ENCODE peak calls at places on chromosomes 7 and 10, in six cellular contexts. One of them, this sample, is unnamed.

GRCh38 chr10:68594405-68594804 is 34.3 kb downstream of the TET1 start:
- DNase-seq in adrenal gland: no peak
- DNase-seq in mesendoderm: no peak
- DNase-seq in GM23248: peak; percentile 26
- DNase-seq in hepatocyte: peak; percentile 23
- DNase-seq in MM.1S: no peak
- DNase-seq in this sample: peak; percentile 25

GRCh38 chr7:68722044-68722443 is 876.2 kb upstream of the AUTS2 start:
- DNase-seq in adrenal gland: no peak
- DNase-seq in MM.1S: peak; percentile 55
- DNase-seq in hepatocyte: no peak
- DNase-seq in mesendoderm: no peak
- DNase-seq in GM23248: no peak
- DNase-seq in this sample: no peak

GRCh38 chr7:145884716-145885514 is 231.7 kb upstream of the CNTNAP2 start:
- DNase-seq in MM.1S: no peak
- DNase-seq in GM23248: no peak
- DNase-seq in hepatocyte: no peak
- DNase-seq in mesendoderm: no peak
- DNase-seq in adrenal gland: no peak
- DNase-seq in this sample: no peak

GRCh38 chr10:119550802-119551201 is 8.3 kb upstream of the RGS10 start:
- DNase-seq in hepatocyte: no peak
- DNase-seq in mesendoderm: no peak
- DNase-seq in adrenal gland: no peak
- DNase-seq in GM23248: no peak
- DNase-seq in MM.1S: no peak
- DNase-seq in this sample: no peak

GRCh38 chr7:136123352-136123751 is 146.2 kb upstream of the MTPN start:
- DNase-seq in mesendoderm: no peak
- DNase-seq in adrenal gland: no peak
- DNase-seq in hepatocyte: no peak
- DNase-seq in MM.1S: no peak
- DNase-seq in GM23248: no peak
- DNase-seq in this sample: no peak

GRCh38 chr7:28239823-28240204 is 59.2 kb upstream of the JAZF1 start:
- DNase-seq in mesendoderm: no peak
- DNase-seq in adrenal gland: no peak
- DNase-seq in GM23248: no peak
- DNase-seq in MM.1S: no peak
- DNase-seq in hepatocyte: no peak
- DNase-seq in this sample: no peak

GRCh38 chr7:1065263-1066260 is 21.2 kb downstream of the GPR146 start:
- DNase-seq in MM.1S: peak; percentile 52
- DNase-seq in mesendoderm: peak; percentile 82
- DNase-seq in hepatocyte: peak; percentile 89
- DNase-seq in GM23248: peak; percentile 88
- DNase-seq in adrenal gland: peak; percentile 80
- DNase-seq in this sample: peak; percentile 92

GRCh38 chr7:148037049-148037448 is 553.5 kb upstream of the C7orf33 start:
- DNase-seq in MM.1S: no peak
- DNase-seq in GM23248: no peak
- DNase-seq in mesendoderm: no peak
- DNase-seq in adrenal gland: no peak
- DNase-seq in hepatocyte: no peak
- DNase-seq in this sample: no peak

GRCh38 chr7:117084286-117084685 is 131.0 kb downstream of the ST7 start:
- DNase-seq in mesendoderm: no peak
- DNase-seq in hepatocyte: no peak
- DNase-seq in GM23248: no peak
- DNase-seq in adrenal gland: no peak
- DNase-seq in MM.1S: no peak
- DNase-seq in this sample: no peak

GRCh38 chr10:99234067-99234738 is 1.4 kb downstream of the HPSE2 start:
- DNase-seq in hepatocyte: peak; percentile 71
- DNase-seq in GM23248: peak; percentile 77
- DNase-seq in MM.1S: peak; percentile 94
- DNase-seq in mesendoderm: peak; percentile 79
- DNase-seq in adrenal gland: peak; percentile 25
- DNase-seq in this sample: no peak

GRCh38 chr7:134832367-134832766 is 52.9 kb downstream of the CALD1 start:
- DNase-seq in MM.1S: no peak
- DNase-seq in GM23248: no peak
- DNase-seq in adrenal gland: no peak
- DNase-seq in hepatocyte: no peak
- DNase-seq in mesendoderm: no peak
- DNase-seq in this sample: no peak

GRCh38 chr7:106205621-106206222 is 79.1 kb downstream of the NAMPT start:
- DNase-seq in hepatocyte: no peak
- DNase-seq in mesendoderm: no peak
- DNase-seq in GM23248: peak; percentile 27
- DNase-seq in adrenal gland: no peak
- DNase-seq in MM.1S: no peak
- DNase-seq in this sample: no peak

GRCh38 chr10:21519981-21520436 is 5.5 kb downstream of the SKIDA1 start:
- DNase-seq in MM.1S: peak; percentile 80
- DNase-seq in GM23248: peak; percentile 91
- DNase-seq in hepatocyte: peak; percentile 44
- DNase-seq in mesendoderm: peak; percentile 58
- DNase-seq in adrenal gland: no peak
- DNase-seq in this sample: no peak

GRCh38 chr7:81990395-81990794 is 220.5 kb upstream of the HGF start:
- DNase-seq in mesendoderm: no peak
- DNase-seq in MM.1S: no peak
- DNase-seq in GM23248: peak; percentile 71
- DNase-seq in hepatocyte: no peak
- DNase-seq in adrenal gland: no peak
- DNase-seq in this sample: no peak

GRCh38 chr10:94292448-94293118 is 70.2 kb downstream of the NOC3L start:
- DNase-seq in GM23248: peak; percentile 80
- DNase-seq in hepatocyte: no peak
- DNase-seq in mesendoderm: no peak
- DNase-seq in MM.1S: no peak
- DNase-seq in adrenal gland: peak; percentile 33
- DNase-seq in this sample: no peak

GRCh38 chr10:119496282-119496681 is 46.2 kb downstream of the RGS10 start:
- DNase-seq in MM.1S: no peak
- DNase-seq in GM23248: no peak
- DNase-seq in mesendoderm: peak; percentile 28
- DNase-seq in adrenal gland: no peak
- DNase-seq in hepatocyte: no peak
- DNase-seq in this sample: no peak

GRCh38 chr10:121702351-121703320 is 104.4 kb upstream of the FGFR2 start:
- DNase-seq in hepatocyte: no peak
- DNase-seq in GM23248: peak; percentile 72
- DNase-seq in adrenal gland: no peak
- DNase-seq in mesendoderm: no peak
- DNase-seq in MM.1S: no peak
- DNase-seq in this sample: no peak

GRCh38 chr10:42988069-42988468 is 88.8 kb upstream of the RET start:
- DNase-seq in mesendoderm: no peak
- DNase-seq in MM.1S: no peak
- DNase-seq in GM23248: no peak
- DNase-seq in adrenal gland: no peak
- DNase-seq in hepatocyte: peak; percentile 2
- DNase-seq in this sample: peak; percentile 3

GRCh38 chr7:76280408-76280807 is 22.1 kb upstream of the HSPB1 start:
- DNase-seq in GM23248: peak; percentile 33
- DNase-seq in mesendoderm: peak; percentile 44
- DNase-seq in hepatocyte: no peak
- DNase-seq in MM.1S: no peak
- DNase-seq in adrenal gland: no peak
- DNase-seq in this sample: no peak

GRCh38 chr7:141649865-141650499 is 52.0 kb downstream of the DENND11 start:
- DNase-seq in MM.1S: peak; percentile 30
- DNase-seq in GM23248: peak; percentile 93
- DNase-seq in hepatocyte: peak; percentile 91
- DNase-seq in mesendoderm: peak; percentile 92
- DNase-seq in adrenal gland: peak; percentile 82
- DNase-seq in this sample: peak; percentile 75

GRCh38 chr7:91082038-91082437 is 182.2 kb upstream of the FZD1 start:
- DNase-seq in adrenal gland: no peak
- DNase-seq in MM.1S: no peak
- DNase-seq in GM23248: peak; percentile 75
- DNase-seq in hepatocyte: no peak
- DNase-seq in mesendoderm: no peak
- DNase-seq in this sample: no peak

GRCh38 chr10:85861513-85862197 is 504.9 kb downstream of the GRID1 start:
- DNase-seq in adrenal gland: no peak
- DNase-seq in GM23248: no peak
- DNase-seq in mesendoderm: no peak
- DNase-seq in MM.1S: no peak
- DNase-seq in hepatocyte: no peak
- DNase-seq in this sample: no peak

GRCh38 chr7:158821173-158822021 is 7.9 kb downstream of the ESYT2 start:
- DNase-seq in GM23248: peak; percentile 94
- DNase-seq in MM.1S: no peak
- DNase-seq in mesendoderm: peak; percentile 23
- DNase-seq in hepatocyte: peak; percentile 44
- DNase-seq in adrenal gland: no peak
- DNase-seq in this sample: no peak

GRCh38 chr7:94655562-94655883 is 410 bp downstream of the SGCE start:
- DNase-seq in adrenal gland: peak; percentile 33
- DNase-seq in MM.1S: no peak
- DNase-seq in mesendoderm: peak; percentile 45
- DNase-seq in hepatocyte: peak; percentile 16
- DNase-seq in GM23248: no peak
- DNase-seq in this sample: peak; percentile 36

GRCh38 chr7:122038904-122039303 is 105.1 kb downstream of the AASS start:
- DNase-seq in GM23248: peak; percentile 1
- DNase-seq in hepatocyte: no peak
- DNase-seq in MM.1S: no peak
- DNase-seq in adrenal gland: no peak
- DNase-seq in mesendoderm: no peak
- DNase-seq in this sample: no peak

GRCh38 chr7:43112941-43113621 is 634 bp downstream of the HECW1 start:
- DNase-seq in hepatocyte: peak; percentile 73
- DNase-seq in GM23248: peak; percentile 86
- DNase-seq in MM.1S: no peak
- DNase-seq in mesendoderm: peak; percentile 90
- DNase-seq in adrenal gland: no peak
- DNase-seq in this sample: no peak

GRCh38 chr7:130758429-130759056 is 24.5 kb upstream of the KLF14 start:
- DNase-seq in hepatocyte: peak; percentile 68
- DNase-seq in MM.1S: peak; percentile 65
- DNase-seq in adrenal gland: no peak
- DNase-seq in GM23248: peak; percentile 71
- DNase-seq in mesendoderm: peak; percentile 43
- DNase-seq in this sample: no peak

GRCh38 chr7:127885843-127886242 is 145.4 kb downstream of the LRRC4 start:
- DNase-seq in hepatocyte: peak; percentile 35
- DNase-seq in MM.1S: no peak
- DNase-seq in adrenal gland: peak; percentile 67
- DNase-seq in mesendoderm: peak; percentile 90
- DNase-seq in GM23248: peak; percentile 93
- DNase-seq in this sample: peak; percentile 21

GRCh38 chr7:20152511-20152910 is 64.7 kb downstream of the MACC1 start:
- DNase-seq in MM.1S: no peak
- DNase-seq in adrenal gland: no peak
- DNase-seq in GM23248: peak; percentile 32
- DNase-seq in mesendoderm: no peak
- DNase-seq in hepatocyte: no peak
- DNase-seq in this sample: no peak

GRCh38 chr10:69338133-69338456 is 59.8 kb downstream of the HK1 start:
- DNase-seq in adrenal gland: no peak
- DNase-seq in hepatocyte: no peak
- DNase-seq in mesendoderm: no peak
- DNase-seq in GM23248: peak; percentile 25
- DNase-seq in MM.1S: no peak
- DNase-seq in this sample: no peak

GRCh38 chr7:29853775-29854174 is 47.5 kb downstream of the WIPF3 start:
- DNase-seq in MM.1S: no peak
- DNase-seq in adrenal gland: no peak
- DNase-seq in GM23248: no peak
- DNase-seq in hepatocyte: no peak
- DNase-seq in mesendoderm: no peak
- DNase-seq in this sample: no peak

GRCh38 chr10:49324711-49325110 is 25.7 kb downstream of the C10orf71 start:
- DNase-seq in MM.1S: no peak
- DNase-seq in adrenal gland: no peak
- DNase-seq in hepatocyte: no peak
- DNase-seq in mesendoderm: peak; percentile 62
- DNase-seq in GM23248: peak; percentile 6
- DNase-seq in this sample: peak; percentile 39

GRCh38 chr7:96670338-96671289 is 39.0 kb downstream of the SEM1 start:
- DNase-seq in hepatocyte: no peak
- DNase-seq in mesendoderm: no peak
- DNase-seq in GM23248: no peak
- DNase-seq in adrenal gland: no peak
- DNase-seq in MM.1S: no peak
- DNase-seq in this sample: peak; percentile 31

GRCh38 chr7:45017253-45017652 is 17.3 kb downstream of the CCM2 start:
- DNase-seq in GM23248: no peak
- DNase-seq in hepatocyte: no peak
- DNase-seq in MM.1S: no peak
- DNase-seq in adrenal gland: no peak
- DNase-seq in mesendoderm: no peak
- DNase-seq in this sample: no peak
- H3K4me1 ChIP-seq in GM23248: no peaks in the 10 kb centered on the region
- H3K4me1 ChIP-seq in hepatocyte: no peaks in the 10 kb centered on the region
- H3K4me1 ChIP-seq in MM.1S: no peaks in the 10 kb centered on the region
- H3K4me1 ChIP-seq in adrenal gland: peaks cover 9% of the 10 kb centered on the region
- H3K4me1 ChIP-seq in mesendoderm: no peaks in the 10 kb centered on the region
- H3K4me1 ChIP-seq in this sample: no peaks in the 10 kb centered on the region

GRCh38 chr7:102154425-102154824 is 132.2 kb upstream of the SH2B2 start:
- DNase-seq in MM.1S: no peak
- DNase-seq in adrenal gland: no peak
- DNase-seq in hepatocyte: no peak
- DNase-seq in mesendoderm: no peak
- DNase-seq in GM23248: no peak
- DNase-seq in this sample: no peak
- H3K4me1 ChIP-seq in MM.1S: no peaks in the 10 kb centered on the region
- H3K4me1 ChIP-seq in adrenal gland: peaks cover 8% of the 10 kb centered on the region
- H3K4me1 ChIP-seq in hepatocyte: peaks cover 19% of the 10 kb centered on the region
- H3K4me1 ChIP-seq in mesendoderm: no peaks in the 10 kb centered on the region
- H3K4me1 ChIP-seq in GM23248: no peaks in the 10 kb centered on the region
- H3K4me1 ChIP-seq in this sample: peaks cover 9% of the 10 kb centered on the region

GRCh38 chr7:3861941-3862340 is 560.9 kb downstream of the SDK1 start:
- DNase-seq in adrenal gland: no peak
- DNase-seq in mesendoderm: peak; percentile 40
- DNase-seq in hepatocyte: peak; percentile 53
- DNase-seq in MM.1S: no peak
- DNase-seq in GM23248: no peak
- DNase-seq in this sample: no peak
- H3K4me1 ChIP-seq in adrenal gland: no peaks in the 10 kb centered on the region
- H3K4me1 ChIP-seq in mesendoderm: no peaks in the 10 kb centered on the region
- H3K4me1 ChIP-seq in hepatocyte: no peaks in the 10 kb centered on the region
- H3K4me1 ChIP-seq in MM.1S: no peaks in the 10 kb centered on the region
- H3K4me1 ChIP-seq in GM23248: no peaks in the 10 kb centered on the region
- H3K4me1 ChIP-seq in this sample: no peaks in the 10 kb centered on the region

DNA sequence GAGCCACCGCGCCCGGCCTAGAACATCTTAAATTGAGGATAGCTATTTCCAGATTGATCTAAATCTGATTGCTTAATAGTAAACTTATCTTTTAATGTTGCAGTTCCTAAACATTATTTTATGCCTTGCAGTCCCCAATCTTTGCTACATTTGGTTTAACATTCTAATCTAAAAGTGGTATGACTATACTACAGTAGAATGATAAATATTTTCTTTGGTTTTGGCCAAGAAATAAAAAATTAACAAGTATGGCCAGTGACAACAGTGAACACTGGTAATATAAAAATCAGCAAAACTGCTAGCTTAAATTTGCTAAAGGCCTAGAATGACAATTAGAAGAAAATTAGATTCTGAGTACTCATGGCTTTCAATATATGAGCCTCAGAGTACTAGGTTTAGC is 73.5 kb downstream of the CDK6 start:
- DNase-seq in adrenal gland: no peak
- DNase-seq in mesendoderm: no peak
- DNase-seq in MM.1S: no peak
- DNase-seq in GM23248: peak; percentile 23
- DNase-seq in hepatocyte: no peak
- DNase-seq in this sample: no peak
- H3K4me1 ChIP-seq in adrenal gland: peaks cover 20% of the 10 kb centered on the region
- H3K4me1 ChIP-seq in mesendoderm: no peaks in the 10 kb centered on the region
- H3K4me1 ChIP-seq in MM.1S: peaks cover 17% of the 10 kb centered on the region
- H3K4me1 ChIP-seq in GM23248: peaks cover 65% of the 10 kb centered on the region
- H3K4me1 ChIP-seq in hepatocyte: peaks cover 22% of the 10 kb centered on the region
- H3K4me1 ChIP-seq in this sample: peaks cover 40% of the 10 kb centered on the region